ENCODE peak calls at places on chromosomes 2 and 18, in four cellular contexts. One of them, this sample, is unnamed.
A peak's percentile ranks its signal among the peaks of the same experiment; 100 is the strongest.

GRCh38 chr2:113124181-113124961 is 3.0 kb upstream of the IL1RN start:
- DNase-seq in HepG2: peak; percentile 23
- DNase-seq in K562: no peak
- DNase-seq in GM12878: peak; percentile 38
- DNase-seq in this sample: no peak

GRCh38 chr18:30485078-30485477 is 557.5 kb downstream of the DSC3 start:
- DNase-seq in K562: no peak
- DNase-seq in HepG2: no peak
- DNase-seq in GM12878: no peak
- DNase-seq in this sample: no peak

GRCh38 chr2:151237422-151238012 is 24.1 kb downstream of the RBM43 start:
- DNase-seq in GM12878: no peak
- DNase-seq in K562: no peak
- DNase-seq in HepG2: no peak
- DNase-seq in this sample: no peak

GRCh38 chr2:120958623-120959366 is 223.1 kb downstream of the GLI2 start:
- DNase-seq in K562: peak; percentile 62
- DNase-seq in GM12878: no peak
- DNase-seq in HepG2: no peak
- DNase-seq in this sample: peak; percentile 51

GRCh38 chr18:58858591-58859468 is 5.8 kb upstream of the ZNF532 start:
- DNase-seq in HepG2: no peak
- DNase-seq in GM12878: no peak
- DNase-seq in K562: no peak
- DNase-seq in this sample: no peak

GRCh38 chr2:162661618-162662017 is 176.9 kb downstream of the KCNH7 start:
- DNase-seq in GM12878: no peak
- DNase-seq in K562: no peak
- DNase-seq in HepG2: no peak
- DNase-seq in this sample: no peak

GRCh38 chr2:6986251-6986893 is 69.2 kb downstream of the RNF144A start:
- DNase-seq in GM12878: no peak
- DNase-seq in K562: no peak
- DNase-seq in HepG2: no peak
- DNase-seq in this sample: no peak

GRCh38 chr18:5582849-5583667 is 39.3 kb upstream of the EPB41L3 start:
- DNase-seq in HepG2: no peak
- DNase-seq in GM12878: no peak
- DNase-seq in K562: no peak
- DNase-seq in this sample: peak; percentile 9

GRCh38 chr18:32366586-32367538 is 103.8 kb downstream of the GAREM1 start:
- DNase-seq in HepG2: no peak
- DNase-seq in K562: no peak
- DNase-seq in GM12878: no peak
- DNase-seq in this sample: no peak

GRCh38 chr2:218400930-218401833 is 1.5 kb downstream of the CTDSP1 start:
- DNase-seq in HepG2: peak; percentile 95
- DNase-seq in K562: peak; percentile 42
- DNase-seq in GM12878: no peak
- DNase-seq in this sample: no peak

GRCh38 chr2:10407841-10408648 is 40.1 kb downstream of the ODC1 start:
- DNase-seq in GM12878: peak; percentile 51
- DNase-seq in HepG2: peak; percentile 84
- DNase-seq in K562: peak; percentile 87
- DNase-seq in this sample: no peak

GRCh38 chr2:239942871-239943311 is 82.3 kb downstream of the NDUFA10 start:
- DNase-seq in GM12878: no peak
- DNase-seq in HepG2: no peak
- DNase-seq in K562: no peak
- DNase-seq in this sample: no peak

GRCh38 chr2:75994759-75995158 is 284.0 kb upstream of the GCFC2 start:
- DNase-seq in HepG2: peak; percentile 35
- DNase-seq in K562: no peak
- DNase-seq in GM12878: no peak
- DNase-seq in this sample: peak; percentile 12

GRCh38 chr2:10357193-10357592 is 54.5 kb downstream of the HPCAL1 start:
- DNase-seq in HepG2: no peak
- DNase-seq in K562: no peak
- DNase-seq in GM12878: no peak
- DNase-seq in this sample: no peak

GRCh38 chr2:101802329-101802728 is 104.8 kb downstream of the MAP4K4 start:
- DNase-seq in K562: no peak
- DNase-seq in HepG2: peak; percentile 77
- DNase-seq in GM12878: no peak
- DNase-seq in this sample: no peak

GRCh38 chr2:43158259-43158880 is 68.0 kb downstream of the ZFP36L2 start:
- DNase-seq in K562: no peak
- DNase-seq in HepG2: peak; percentile 74
- DNase-seq in GM12878: no peak
- DNase-seq in this sample: no peak

GRCh38 chr2:236712304-236712703 is 142.7 kb downstream of the ACKR3 start:
- DNase-seq in HepG2: no peak
- DNase-seq in K562: no peak
- DNase-seq in GM12878: no peak
- DNase-seq in this sample: no peak

GRCh38 chr2:171210864-171211431 is 50.3 kb upstream of the TLK1 start:
- DNase-seq in GM12878: peak; percentile 58
- DNase-seq in K562: no peak
- DNase-seq in HepG2: no peak
- DNase-seq in this sample: no peak

GRCh38 chr2:133452146-133452545 is 116.1 kb downstream of the NCKAP5 start:
- DNase-seq in HepG2: no peak
- DNase-seq in K562: no peak
- DNase-seq in GM12878: no peak
- DNase-seq in this sample: no peak

GRCh38 chr18:23106575-23106974 is 28.7 kb upstream of the CABLES1 start:
- DNase-seq in GM12878: no peak
- DNase-seq in K562: no peak
- DNase-seq in HepG2: peak; percentile 78
- DNase-seq in this sample: peak; percentile 55

GRCh38 chr2:191951832-191952231 is 104.9 kb upstream of the CAVIN2 start:
- DNase-seq in GM12878: no peak
- DNase-seq in K562: no peak
- DNase-seq in HepG2: no peak
- DNase-seq in this sample: no peak

DNA sequence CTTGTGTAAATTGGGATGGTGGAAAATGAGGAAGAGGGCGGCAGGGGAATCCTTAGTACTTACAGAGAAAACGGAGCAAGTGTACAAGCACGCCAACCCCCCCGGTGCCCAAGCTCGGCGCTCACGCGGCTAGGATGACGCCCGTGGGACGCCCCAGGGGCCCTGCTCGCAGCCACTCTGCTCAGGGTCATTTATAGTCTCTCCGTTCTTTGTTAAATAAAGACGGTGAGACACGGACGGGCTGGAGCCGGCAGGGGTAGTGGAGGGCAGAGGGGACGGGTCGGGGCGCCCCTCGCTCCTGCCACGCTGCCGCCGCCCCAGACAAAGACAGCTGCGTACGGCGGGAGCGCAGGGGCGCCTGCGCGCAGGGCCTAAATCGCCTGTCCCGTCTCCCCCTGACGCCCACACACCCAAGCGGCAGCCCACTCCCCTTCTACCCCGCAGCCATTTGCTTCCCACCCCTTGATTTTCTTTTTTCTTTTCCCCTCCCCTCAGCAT is 37.8 kb downstream of the PCBP1 start:
- DNase-seq in HepG2: no peak
- DNase-seq in GM12878: no peak
- DNase-seq in K562: peak; percentile 69
- DNase-seq in this sample: peak; percentile 51
- TF ChIP-seq TARDBP in HepG2: no peak
- TF ChIP-seq TARDBP in GM12878: no peak
- TF ChIP-seq TARDBP in K562: no peak
- TF ChIP-seq TARDBP in this sample: no peak

GRCh38 chr2:130391058-130391871 is 35.4 kb downstream of the PTPN18 start:
- DNase-seq in K562: peak; percentile 66
- DNase-seq in HepG2: peak; percentile 55
- DNase-seq in GM12878: no peak
- DNase-seq in this sample: peak; percentile 74
- TF ChIP-seq FOXM1 in K562: peak; percentile 39
- TF ChIP-seq FOXM1 in HepG2: no peak
- TF ChIP-seq FOXM1 in GM12878: no peak
- TF ChIP-seq FOXM1 in this sample: no peak

GRCh38 chr2:97740590-97741182 is 27.3 kb downstream of the ZAP70 start:
- DNase-seq in GM12878: no peak
- DNase-seq in K562: peak; percentile 89
- DNase-seq in HepG2: peak; percentile 54
- DNase-seq in this sample: peak; percentile 85
- TF ChIP-seq FOXK2 in GM12878: no peak
- TF ChIP-seq FOXK2 in K562: no peak
- TF ChIP-seq FOXK2 in HepG2: no peak
- TF ChIP-seq FOXK2 in this sample: no peak

DNA sequence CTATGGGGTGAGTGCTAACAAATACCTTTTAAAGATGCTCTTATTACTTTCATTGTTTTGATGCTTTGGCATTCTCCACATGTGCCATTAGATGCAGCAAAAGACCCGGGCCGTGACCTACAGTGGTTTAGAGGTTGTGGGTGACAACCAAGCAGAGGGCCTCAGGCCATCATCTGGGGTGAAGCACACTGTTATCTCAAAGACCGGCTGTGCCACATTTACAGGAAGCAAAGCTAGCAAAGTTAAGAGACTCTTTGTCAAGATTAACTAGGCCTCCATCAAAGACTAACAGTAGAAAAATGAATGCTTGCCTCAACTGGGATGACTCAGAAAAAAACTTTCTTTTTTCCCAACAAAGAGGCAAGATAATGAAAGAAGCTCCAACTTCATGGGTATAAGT is 695.3 kb downstream of the SATB2 start:
- DNase-seq in HepG2: no peak
- DNase-seq in K562: no peak
- DNase-seq in GM12878: no peak
- DNase-seq in this sample: no peak
- TF ChIP-seq TARDBP in HepG2: no peak
- TF ChIP-seq TARDBP in K562: no peak
- TF ChIP-seq TARDBP in GM12878: no peak
- TF ChIP-seq TARDBP in this sample: no peak

DNA sequence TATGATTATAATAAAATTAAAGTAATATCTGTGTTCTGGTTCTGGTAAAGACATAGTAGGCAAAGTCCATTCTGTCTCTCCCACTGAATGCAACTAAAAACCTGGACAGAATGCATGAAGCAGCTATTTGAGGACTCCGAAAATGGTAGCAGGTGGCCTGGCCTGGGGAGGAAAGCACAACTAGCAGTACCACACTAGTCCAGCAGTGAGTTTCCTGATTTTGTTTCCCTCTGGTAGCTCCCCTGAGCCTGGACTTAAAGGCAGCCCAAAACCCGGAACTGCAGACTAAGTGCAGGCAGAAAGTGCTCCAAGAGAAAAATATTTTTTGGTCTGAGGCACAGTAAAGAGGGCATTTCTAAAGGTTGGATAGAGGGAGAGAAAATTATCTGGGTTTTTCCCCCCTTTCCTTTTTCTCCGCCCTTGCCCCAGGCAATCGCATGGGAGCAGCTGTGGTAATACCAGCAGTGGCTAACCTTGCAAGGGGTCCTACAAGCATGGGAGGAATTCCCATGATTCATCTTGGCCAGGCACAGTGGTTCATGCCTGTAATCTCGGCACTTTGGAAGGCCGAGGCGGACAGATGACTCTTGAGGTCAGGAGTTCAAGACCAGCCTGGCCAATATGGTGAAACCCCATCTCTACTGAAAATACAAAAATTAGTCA is 32.3 kb downstream of the ASXL2 start:
- DNase-seq in HepG2: no peak
- DNase-seq in K562: no peak
- DNase-seq in GM12878: no peak
- DNase-seq in this sample: no peak
- TF ChIP-seq FOXM1 in HepG2: no peak
- TF ChIP-seq FOXM1 in K562: no peak
- TF ChIP-seq FOXM1 in GM12878: no peak
- TF ChIP-seq FOXM1 in this sample: no peak

GRCh38 chr2:38574278-38574677 is 28.4 kb downstream of the HNRNPLL start:
- DNase-seq in K562: no peak
- DNase-seq in HepG2: no peak
- DNase-seq in GM12878: no peak
- DNase-seq in this sample: no peak

GRCh38 chr2:38583524-38583923 is 19.2 kb downstream of the HNRNPLL start:
- DNase-seq in K562: no peak
- DNase-seq in GM12878: no peak
- DNase-seq in HepG2: no peak
- DNase-seq in this sample: no peak

GRCh38 chr2:38581193-38582147 is 21.3 kb downstream of the HNRNPLL start:
- DNase-seq in HepG2: peak; percentile 80
- DNase-seq in K562: peak; percentile 48
- DNase-seq in GM12878: peak; percentile 23
- DNase-seq in this sample: peak; percentile 59

GRCh38 chr2:38580237-38580636 is 22.5 kb downstream of the HNRNPLL start:
- DNase-seq in HepG2: no peak
- DNase-seq in GM12878: no peak
- DNase-seq in K562: no peak
- DNase-seq in this sample: no peak

DNA sequence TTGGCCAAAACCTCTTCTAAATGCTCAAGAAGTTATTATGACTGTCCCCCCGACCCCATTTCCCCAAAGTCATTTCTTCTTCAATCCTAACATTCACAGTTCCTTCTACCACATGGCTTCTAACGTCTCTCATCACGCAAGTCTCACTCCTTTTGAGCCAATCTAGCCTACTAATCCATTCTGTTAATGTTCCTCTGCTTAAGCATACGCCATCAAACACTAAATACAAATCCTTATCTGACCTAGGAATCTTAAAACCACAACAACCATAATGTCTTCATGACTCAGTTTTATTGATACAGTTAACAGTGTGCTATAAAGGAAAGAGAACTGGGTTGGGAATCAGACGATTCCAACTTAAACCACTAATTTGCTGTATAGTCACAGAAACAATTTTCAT is 23.9 kb downstream of the HNRNPLL start:
- DNase-seq in HepG2: no peak
- DNase-seq in K562: no peak
- DNase-seq in GM12878: no peak
- DNase-seq in this sample: no peak
- TF ChIP-seq FOXK2 in HepG2: no peak
- TF ChIP-seq FOXK2 in K562: no peak
- TF ChIP-seq FOXK2 in GM12878: no peak
- TF ChIP-seq FOXK2 in this sample: no peak

GRCh38 chr2:58571181-58571852 is 330.2 kb upstream of the FANCL start:
- DNase-seq in GM12878: peak; percentile 7
- DNase-seq in K562: peak; percentile 53
- DNase-seq in HepG2: peak; percentile 50
- DNase-seq in this sample: peak; percentile 67
- TF ChIP-seq TARDBP in GM12878: no peak
- TF ChIP-seq TARDBP in K562: no peak
- TF ChIP-seq TARDBP in HepG2: no peak
- TF ChIP-seq TARDBP in this sample: no peak

GRCh38 chr18:44309185-44309584 is 371.5 kb upstream of the SETBP1 start:
- DNase-seq in GM12878: no peak
- DNase-seq in K562: no peak
- DNase-seq in HepG2: no peak
- DNase-seq in this sample: no peak
- TF ChIP-seq FOXM1 in GM12878: no peak
- TF ChIP-seq FOXM1 in K562: no peak
- TF ChIP-seq FOXM1 in HepG2: no peak
- TF ChIP-seq FOXM1 in this sample: no peak

GRCh38 chr2:160367887-160368286 is 125.7 kb downstream of the RBMS1 start:
- DNase-seq in GM12878: peak; percentile 7
- DNase-seq in HepG2: no peak
- DNase-seq in K562: no peak
- DNase-seq in this sample: peak; percentile 14
- TF ChIP-seq FOXK2 in GM12878: no peak
- TF ChIP-seq FOXK2 in HepG2: no peak
- TF ChIP-seq FOXK2 in K562: no peak
- TF ChIP-seq FOXK2 in this sample: no peak